ENCODE peak calls at places on chromosomes 6 and 20, in four cellular contexts. One of them, this sample, is unnamed.
A peak's percentile ranks its signal among the peaks of the same experiment; 100 is the strongest.

GRCh38 chr6:1622851-1623768 is 13.4 kb downstream of the FOXC1 start:
- DNase-seq in H9: no peak
- DNase-seq in fibroblast of lung: no peak
- DNase-seq in OCI-LY7: no peak
- DNase-seq in this sample: no peak

GRCh38 chr20:1418335-1418734 is 25.5 kb upstream of the FKBP1A start:
- DNase-seq in H9: no peak
- DNase-seq in fibroblast of lung: no peak
- DNase-seq in OCI-LY7: no peak
- DNase-seq in this sample: no peak

GRCh38 chr6:6711832-6712231 is 123.3 kb downstream of the LY86 start:
- DNase-seq in H9: no peak
- DNase-seq in fibroblast of lung: no peak
- DNase-seq in OCI-LY7: peak; percentile 37
- DNase-seq in this sample: no peak

GRCh38 chr6:3850451-3851203 is 1.5 kb downstream of the FAM50B start:
- DNase-seq in H9: no peak
- DNase-seq in fibroblast of lung: no peak
- DNase-seq in OCI-LY7: no peak
- DNase-seq in this sample: no peak

GRCh38 chr20:49219924-49220831 is 962 bp downstream of the DDX27 start:
- DNase-seq in H9: no peak
- DNase-seq in fibroblast of lung: no peak
- DNase-seq in OCI-LY7: no peak
- DNase-seq in this sample: peak; percentile 40

GRCh38 chr6:41505084-41506049 is 40.8 kb upstream of the FOXP4 start:
- DNase-seq in H9: no peak
- DNase-seq in fibroblast of lung: peak; percentile 90
- DNase-seq in OCI-LY7: no peak
- DNase-seq in this sample: no peak

GRCh38 chr6:14066782-14067406 is 50.7 kb upstream of the CD83 start:
- DNase-seq in H9: no peak
- DNase-seq in fibroblast of lung: peak; percentile 87
- DNase-seq in OCI-LY7: peak; percentile 75
- DNase-seq in this sample: peak; percentile 80

GRCh38 chr6:73648166-73648565 is 5.6 kb downstream of the SLC17A5 start:
- DNase-seq in H9: no peak
- DNase-seq in fibroblast of lung: no peak
- DNase-seq in OCI-LY7: no peak
- DNase-seq in this sample: no peak

GRCh38 chr6:14743465-14744211 is 502.2 kb upstream of the JARID2 start:
- DNase-seq in H9: no peak
- DNase-seq in fibroblast of lung: peak; percentile 98
- DNase-seq in OCI-LY7: no peak
- DNase-seq in this sample: no peak

GRCh38 chr6:104949206-104949605 is 7.7 kb upstream of the LIN28B start:
- DNase-seq in H9: no peak
- DNase-seq in fibroblast of lung: no peak
- DNase-seq in OCI-LY7: no peak
- DNase-seq in this sample: no peak

GRCh38 chr6:104954091-104954797 is 2.7 kb upstream of the LIN28B start:
- DNase-seq in H9: no peak
- DNase-seq in fibroblast of lung: no peak
- DNase-seq in OCI-LY7: no peak
- DNase-seq in this sample: no peak

GRCh38 chr6:104953410-104953953 is 3.4 kb upstream of the LIN28B start:
- DNase-seq in H9: peak; percentile 91
- DNase-seq in fibroblast of lung: no peak
- DNase-seq in OCI-LY7: no peak
- DNase-seq in this sample: no peak

GRCh38 chr6:104952911-104953409 is 3.9 kb upstream of the LIN28B start:
- DNase-seq in H9: peak; percentile 77
- DNase-seq in fibroblast of lung: no peak
- DNase-seq in OCI-LY7: no peak
- DNase-seq in this sample: no peak

GRCh38 chr6:104951677-104952076 is 5.2 kb upstream of the LIN28B start:
- DNase-seq in H9: no peak
- DNase-seq in fibroblast of lung: no peak
- DNase-seq in OCI-LY7: no peak
- DNase-seq in this sample: no peak
- H3K4me1 ChIP-seq in H9: peaks cover 2% of the 10 kb centered on the region
- H3K4me1 ChIP-seq in fibroblast of lung: no peaks in the 10 kb centered on the region
- H3K4me1 ChIP-seq in OCI-LY7: no peaks in the 10 kb centered on the region
- H3K4me1 ChIP-seq in this sample: peaks cover 23% of the 10 kb centered on the region

DNA sequence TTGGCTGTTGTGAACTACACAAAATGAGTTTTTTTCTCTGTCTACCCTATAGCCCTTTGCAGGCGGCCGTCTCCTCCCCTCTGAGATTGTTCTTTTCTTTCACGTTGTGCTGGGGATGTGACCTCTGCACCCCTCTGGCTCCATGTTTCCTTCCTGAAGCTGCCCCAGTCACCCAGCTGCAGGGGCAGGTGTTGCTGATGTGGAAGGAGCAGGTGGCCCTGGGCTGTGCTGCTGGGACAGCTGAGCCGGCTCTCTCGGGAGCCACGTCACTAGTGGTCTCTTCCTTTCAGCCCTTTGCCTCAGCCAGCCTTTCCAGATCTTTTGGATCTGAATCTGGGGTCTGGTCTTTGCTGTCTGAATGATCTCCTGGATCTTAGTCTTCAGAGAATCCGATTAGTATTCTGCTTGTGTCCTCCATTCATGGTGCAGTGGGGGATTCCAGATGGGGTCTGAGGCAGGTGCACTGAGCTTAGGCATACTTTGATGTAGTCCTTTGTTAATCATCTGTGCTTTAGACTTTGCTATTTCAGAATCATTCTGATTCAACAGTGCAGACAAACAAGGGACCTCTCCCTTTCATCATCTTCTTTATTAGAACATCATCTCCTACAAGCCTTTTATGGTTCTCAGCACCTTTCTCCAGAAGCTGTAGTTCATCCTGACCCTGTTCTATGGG is 31.4 kb downstream of the TMEM181 start:
- DNase-seq in H9: no peak
- DNase-seq in fibroblast of lung: no peak
- DNase-seq in OCI-LY7: no peak
- DNase-seq in this sample: no peak
- H3K27ac ChIP-seq in H9: no peak overlapping the region
- H3K27ac ChIP-seq in fibroblast of lung: no peak overlapping the region
- H3K27ac ChIP-seq in OCI-LY7: no peak overlapping the region
- H3K27ac ChIP-seq in this sample: no peak overlapping the region

GRCh38 chr6:30725713-30726505 is 5.8 kb downstream of the TUBB start:
- DNase-seq in H9: peak; percentile 49
- DNase-seq in fibroblast of lung: peak; percentile 46
- DNase-seq in OCI-LY7: peak; percentile 38
- DNase-seq in this sample: peak; percentile 76
- H3K4me2 ChIP-seq in H9: no peak overlapping the region
- H3K4me2 ChIP-seq in fibroblast of lung: no peak overlapping the region
- H3K4me2 ChIP-seq in OCI-LY7: peak overlapping the region; percentile 95
- H3K4me2 ChIP-seq in this sample: no peak overlapping the region

GRCh38 chr6:158789115-158789917 is 29.9 kb downstream of the EZR start:
- DNase-seq in H9: no peak
- DNase-seq in fibroblast of lung: no peak
- DNase-seq in OCI-LY7: peak; percentile 82
- DNase-seq in this sample: no peak
- H3K4me1 ChIP-seq in H9: no peaks in the 10 kb centered on the region
- H3K4me1 ChIP-seq in fibroblast of lung: peaks cover 6% of the 10 kb centered on the region
- H3K4me1 ChIP-seq in OCI-LY7: peaks cover 57% of the 10 kb centered on the region
- H3K4me1 ChIP-seq in this sample: peaks cover 26% of the 10 kb centered on the region

This sample was measured in Karpas-422.